ENCODE peak calls at places on chromosomes 7 and 10, in eight cellular contexts. V, S, Y, R, B, O, J and K are unnamed samples. For H3K36me3, the result is how much of the 10 kb centered on the place peaks cover.

GRCh38 chr10:80596391-80597257 is 58.9 kb downstream of the SH2D4B start:
- DNase-seq in B (peak), J (no peak), O (peak), V (no peak), R (peak), Y (peak), S (peak), K (no peak)

GRCh38 chr7:102077081-102077480 is 209.6 kb upstream of the SH2B2 start:
- DNase-seq in Y (peak), S (no peak), V (no peak), O (no peak), B (no peak), R (peak), J (no peak), K (no peak)

GRCh38 chr10:122957474-122957873 is 3.4 kb upstream of the C10orf88 start:
- DNase-seq in R (no peak), V (no peak), S (no peak), J (no peak), Y (no peak), B (no peak), O (no peak), K (no peak)

GRCh38 chr7:1814089-1814811 is 144.2 kb downstream of the ELFN1 start:
- DNase-seq in B (peak), S (no peak), V (no peak), Y (no peak), R (no peak), J (no peak), O (no peak), K (no peak)

GRCh38 chr7:101094791-101095375 is 9.6 kb downstream of the TRIM56 start:
- DNase-seq in S (no peak), V (no peak), O (no peak), R (peak), B (peak), J (peak), Y (peak), K (peak)

GRCh38 chr7:82234457-82235049 is 209.0 kb downstream of the CACNA2D1 start:
- DNase-seq in B (no peak), O (peak), S (peak), R (peak), Y (peak), J (no peak), V (no peak), K (no peak)

GRCh38 chr7:11341285-11341944 is 367.7 kb downstream of the PHF14 start:
- DNase-seq in B (no peak), S (no peak), R (peak), V (no peak), O (no peak), J (peak), Y (peak), K (no peak)

GRCh38 chr7:158300427-158300826 is 287.2 kb downstream of the PTPRN2 start:
- DNase-seq in R (no peak), V (no peak), J (no peak), S (no peak), B (peak), Y (no peak), O (no peak), K (no peak)

GRCh38 chr7:20219446-20220292 is 2.5 kb upstream of the MACC1 start:
- DNase-seq in R (peak), S (no peak), B (peak), J (no peak), V (peak), O (no peak), Y (peak), K (peak)

GRCh38 chr7:113796557-113796956 is 122.3 kb downstream of the PPP1R3A start:
- DNase-seq in S (no peak), O (no peak), V (peak), Y (peak), B (no peak), J (no peak), R (peak), K (no peak)

GRCh38 chr7:120436487-120437060 is 163.6 kb downstream of the KCND2 start:
- DNase-seq in Y (no peak), B (no peak), R (no peak), O (no peak), S (no peak), V (no peak), J (no peak), K (no peak)

GRCh38 chr7:116876664-116877442 is 14.5 kb downstream of the CAPZA2 start:
- DNase-seq in R (peak), Y (peak), V (no peak), B (peak), S (no peak), J (peak), O (no peak), K (peak)

GRCh38 chr7:30925913-30926312 is 14.3 kb downstream of the AQP1 start:
- DNase-seq in R (no peak), J (peak), B (peak), O (no peak), Y (no peak), S (no peak), V (no peak), K (no peak)

GRCh38 chr10:133100706-133101463 is 13.2 kb downstream of the ADGRA1 start:
- DNase-seq in V (no peak), Y (peak), R (peak), S (no peak), O (peak), J (no peak), B (peak), K (no peak)

GRCh38 chr7:142470336-142470830 is 212.5 kb upstream of the PRSS58 start:
- DNase-seq in J (no peak), R (no peak), S (no peak), O (no peak), B (no peak), V (no peak), Y (no peak), K (no peak)

GRCh38 chr7:1668486-1668931 is 1.6 kb upstream of the ELFN1 start:
- DNase-seq in R (peak), J (peak), O (peak), S (no peak), Y (peak), B (no peak), V (no peak), K (no peak)

GRCh38 chr10:104253106-104253505 is 1.6 kb upstream of the GSTO1 start:
- DNase-seq in O (no peak), Y (peak), R (no peak), S (no peak), V (no peak), B (no peak), J (no peak), K (no peak)

GRCh38 chr10:94890264-94891022 is 48.0 kb upstream of the CYP2C9 start:
- DNase-seq in S (no peak), Y (peak), R (peak), O (no peak), B (no peak), J (no peak), V (no peak), K (no peak)

GRCh38 chr7:20795881-20796280 is 9.2 kb upstream of the SP8 start:
- DNase-seq in S (no peak), O (no peak), R (peak), J (no peak), V (no peak), Y (no peak), B (no peak), K (no peak)

GRCh38 chr7:47743898-47744612 is 162.1 kb upstream of the TNS3 start:
- DNase-seq in R (peak), O (no peak), Y (peak), S (no peak), B (no peak), V (no peak), J (no peak), K (no peak)

GRCh38 chr10:24669285-24669861 is 54.3 kb downstream of the ARHGAP21 start:
- DNase-seq in S (no peak), B (no peak), V (no peak), J (no peak), O (no peak), R (no peak), Y (no peak), K (no peak)

DNA sequence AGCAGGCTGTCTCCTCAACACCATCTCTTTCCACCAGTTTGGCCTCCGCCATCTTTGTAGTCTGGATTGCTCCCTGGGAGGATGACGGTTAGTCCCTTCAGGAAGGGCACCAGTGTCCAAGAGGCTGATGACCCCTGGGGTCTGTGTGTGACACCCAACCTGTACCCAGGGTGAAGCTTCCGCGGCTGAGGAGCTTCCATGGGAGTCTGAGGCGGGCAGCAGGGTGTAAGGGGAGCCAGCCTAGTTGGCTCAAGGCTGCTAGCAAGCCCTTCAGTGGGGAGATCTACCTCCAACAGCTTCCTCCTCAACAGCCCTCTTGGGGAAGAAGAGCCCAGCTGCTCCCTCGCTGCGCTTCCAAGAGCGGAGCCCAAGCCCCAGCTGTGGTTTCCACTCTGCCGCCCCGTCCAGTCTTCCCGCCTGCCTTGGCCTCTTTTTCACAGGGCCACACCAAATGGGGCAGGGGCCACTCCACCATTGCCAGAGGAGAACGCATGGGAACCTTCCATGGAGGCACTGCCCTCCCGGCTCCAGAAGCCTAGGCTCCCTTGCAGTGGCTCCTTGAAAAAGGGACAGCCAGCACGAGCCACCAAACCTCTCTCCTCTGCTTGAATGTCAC is 57.4 kb downstream of the TMEM209 start:
- DNase-seq in S (no peak), Y (no peak), J (no peak), R (no peak), B (no peak), O (no peak), V (no peak), K (no peak)
- H3K4me3 ChIP-seq in S (no peak), Y (no peak), J (no peak), R (no peak), B (no peak), O (no peak), V (no peak), K (no peak)

GRCh38 chr7:4762121-4763055 is 13.0 kb upstream of the AP5Z1 start:
- DNase-seq in V (no peak), R (no peak), J (no peak), B (no peak), S (no peak), O (no peak), Y (no peak), K (no peak)

GRCh38 chr7:4758791-4759190 is 16.6 kb upstream of the AP5Z1 start:
- DNase-seq in V (no peak), Y (no peak), B (no peak), J (no peak), R (no peak), S (no peak), O (no peak), K (no peak)

GRCh38 chr7:4758111-4758510 is 17.3 kb upstream of the AP5Z1 start:
- DNase-seq in B (no peak), J (no peak), S (no peak), O (no peak), R (no peak), V (no peak), Y (no peak), K (no peak)

GRCh38 chr7:4760952-4761351 is 14.5 kb upstream of the AP5Z1 start:
- DNase-seq in Y (no peak), S (no peak), O (no peak), B (no peak), J (no peak), R (no peak), V (no peak), K (no peak)

GRCh38 chr7:4759211-4759610 is 16.2 kb upstream of the AP5Z1 start:
- DNase-seq in B (no peak), S (no peak), O (no peak), R (no peak), V (no peak), Y (no peak), J (no peak), K (no peak)
- H3K36me3 ChIP-seq in B (half or more), S (under half), O (half or more), R (under half), V (under half), Y (under half), J (under half), K (half or more)

GRCh38 chr7:137754076-137754851 is 92.5 kb downstream of the DGKI start:
- DNase-seq in B (no peak), V (no peak), J (no peak), R (peak), S (no peak), O (no peak), Y (peak), K (no peak)
- H3K4me3 ChIP-seq in B (no peak), V (no peak), J (no peak), R (no peak), S (no peak), O (peak), Y (no peak), K (no peak)

GRCh38 chr7:151363182-151363581 is 21.6 kb downstream of the NUB1 start:
- DNase-seq in V (no peak), S (no peak), R (no peak), B (no peak), J (no peak), O (no peak), Y (no peak), K (no peak)
- H3K36me3 ChIP-seq in V (under half), S (under half), R (under half), B (under half), J (under half), O (half or more), Y (under half), K (under half)

GRCh38 chr10:331186-331585 is 195.9 kb downstream of the ZMYND11 start:
- DNase-seq in V (no peak), J (no peak), B (no peak), Y (no peak), S (no peak), R (no peak), O (no peak), K (no peak)

GRCh38 chr10:326894-327635 is 191.8 kb downstream of the ZMYND11 start:
- DNase-seq in J (no peak), Y (no peak), R (no peak), S (no peak), O (no peak), B (no peak), V (no peak), K (no peak)

GRCh38 chr10:327889-328809 is 192.9 kb downstream of the ZMYND11 start:
- DNase-seq in O (no peak), R (no peak), S (no peak), V (no peak), J (no peak), B (no peak), Y (no peak), K (no peak)

GRCh38 chr10:326350-326749 is 191.1 kb downstream of the ZMYND11 start:
- DNase-seq in V (no peak), Y (no peak), B (no peak), R (no peak), S (no peak), O (no peak), J (no peak), K (no peak)

GRCh38 chr10:329361-330099 is 194.3 kb downstream of the ZMYND11 start:
- DNase-seq in J (peak), O (no peak), B (peak), Y (peak), R (peak), V (peak), S (peak), K (peak)
- H3K4me3 ChIP-seq in J (no peak), O (no peak), B (peak), Y (no peak), R (no peak), V (no peak), S (peak), K (no peak)

DNA sequence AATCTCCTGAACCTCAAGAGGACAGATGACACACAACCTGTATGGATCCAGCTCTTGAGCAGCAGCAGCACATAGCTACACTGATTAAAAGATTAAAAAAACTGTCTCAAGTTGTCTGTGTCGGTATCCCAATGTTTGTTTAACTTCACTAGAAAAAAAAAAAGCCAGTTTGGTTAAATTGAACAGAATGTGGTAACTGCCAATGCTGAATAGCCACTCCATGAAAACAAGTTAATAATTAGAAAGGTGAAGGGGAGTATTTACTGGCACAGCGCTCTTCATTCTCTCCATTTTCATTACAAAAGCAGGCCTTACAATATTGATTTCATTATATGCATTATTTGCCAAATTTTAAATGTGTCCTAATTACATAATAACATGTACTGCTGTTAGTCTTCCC is 47.6 kb downstream of the GDI2 start:
- DNase-seq in J (no peak), R (no peak), V (no peak), O (no peak), B (no peak), Y (no peak), S (no peak), K (no peak)
- H3K36me3 ChIP-seq in J (under half), R (half or more), V (under half), O (half or more), B (half or more), Y (under half), S (under half), K (half or more)

GRCh38 chr10:119989966-119990365 is 97.4 kb downstream of the SEC23IP start:
- DNase-seq in S (no peak), J (no peak), V (no peak), Y (no peak), R (no peak), B (no peak), O (no peak), K (no peak)
- H3K4me3 ChIP-seq in S (no peak), J (no peak), V (no peak), Y (no peak), R (no peak), B (no peak), O (no peak), K (no peak)

DNA sequence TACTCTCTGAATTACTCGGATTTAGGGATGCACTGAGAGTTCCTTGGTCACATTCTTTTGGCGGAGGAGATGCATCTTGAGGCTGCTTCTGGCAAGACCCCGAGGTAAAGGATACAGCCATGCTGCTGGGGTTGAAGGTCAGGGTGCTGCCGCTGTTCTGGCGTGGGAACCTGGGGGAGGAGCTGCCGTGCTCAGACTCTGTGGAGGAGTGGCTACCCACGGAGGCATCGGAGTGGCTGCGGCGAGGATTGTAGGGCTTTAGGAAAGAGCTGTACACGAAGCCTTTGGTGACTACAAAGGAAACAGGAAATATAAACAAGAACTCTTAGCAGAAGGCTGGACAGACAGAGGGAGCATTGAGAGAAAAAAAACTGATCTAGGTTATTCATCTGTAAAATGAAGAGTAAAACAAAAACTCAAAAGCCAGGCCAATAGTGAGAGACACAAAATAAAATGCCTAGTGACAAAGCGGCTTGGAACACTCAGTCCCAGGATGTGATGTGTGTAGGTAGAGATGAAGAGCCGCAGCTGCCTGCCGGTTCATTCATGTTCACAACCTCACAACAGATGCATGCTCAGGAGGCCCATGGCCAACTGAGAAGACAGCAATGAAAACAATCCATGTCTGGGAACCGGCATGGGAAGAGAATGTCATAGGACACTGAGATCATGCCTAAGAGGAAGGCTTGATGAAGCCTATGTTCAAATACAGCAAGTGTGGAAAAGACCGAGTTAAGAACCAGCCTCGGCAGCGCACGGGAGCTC is 97.8 kb downstream of the ABCC2 start:
- DNase-seq in S (no peak), R (no peak), O (no peak), J (peak), Y (no peak), B (no peak), V (no peak), K (no peak)
- H3K36me3 ChIP-seq in S (under half), R (half or more), O (half or more), J (under half), Y (under half), B (half or more), V (under half), K (half or more)

DNA sequence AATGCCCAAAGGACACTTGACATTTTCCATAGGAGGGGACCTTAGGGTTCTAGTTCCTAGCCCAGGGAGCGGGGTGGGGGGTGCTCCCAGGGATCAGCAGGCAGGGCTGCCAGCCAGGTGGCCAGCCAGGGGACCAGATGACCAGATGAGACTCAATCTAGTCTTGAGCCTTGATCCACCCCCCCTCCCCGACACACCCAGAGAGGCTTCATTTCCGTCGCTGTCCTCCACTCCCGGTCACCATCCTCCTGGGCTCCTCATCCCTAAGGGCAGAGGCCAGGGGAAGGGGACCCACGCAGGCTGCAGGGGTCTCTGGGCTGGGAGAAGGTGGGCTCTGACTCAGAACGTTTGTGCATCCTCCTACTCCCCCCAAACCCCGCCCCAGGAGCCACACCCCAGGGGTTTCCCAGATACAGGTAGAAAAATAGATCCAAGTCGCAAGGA is 1.0 kb downstream of the STX1A start:
- DNase-seq in S (no peak), J (no peak), B (no peak), V (no peak), R (no peak), O (no peak), Y (no peak), K (no peak)
- H3K4me3 ChIP-seq in S (peak), J (peak), B (peak), V (peak), R (peak), O (peak), Y (no peak), K (peak)